ENCODE peak calls at places on chromosomes 3 and 15, in ten cellular contexts. W, N, M, K, G, H, S, F, I and L are unnamed samples.

GRCh38 chr3:28667646-28668376 is 319.2 kb upstream of the AZI2 start:
- DNase-seq in W (peak; percentile 4), N (peak; percentile 80), M (peak; percentile 70), K (peak; percentile 70), G (peak; percentile 23), H (peak; percentile 85), S (no peak), F (peak; percentile 36), I (peak; percentile 46), L (no peak)

GRCh38 chr15:90883971-90884718 is at the start of gene FES:
- DNase-seq in W (no peak), N (peak; percentile 61), M (peak; percentile 75), K (peak; percentile 81), G (no peak), H (peak; percentile 79), S (no peak), F (no peak), I (no peak), L (no peak)

GRCh38 chr3:149377408-149378111 is at the start of gene TM4SF1:
- DNase-seq in W (peak; percentile 96), N (peak; percentile 42), M (peak; percentile 69), K (no peak), G (no peak), H (peak; percentile 39), S (no peak), F (peak; percentile 78), I (peak; percentile 86), L (no peak)

GRCh38 chr15:43954181-43954621 is 127.4 kb downstream of the WDR76 start:
- DNase-seq in W (no peak), N (no peak), M (no peak), K (no peak), G (no peak), H (no peak), S (no peak), F (no peak), I (no peak), L (no peak)

GRCh38 chr15:77002954-77003912 is 8.3 kb downstream of the PSTPIP1 start:
- DNase-seq in W (no peak), N (no peak), M (peak; percentile 56), K (no peak), G (peak; percentile 58), H (no peak), S (peak; percentile 17), F (no peak), I (no peak), L (no peak)

GRCh38 chr15:88621789-88622604 is 857 bp downstream of the AEN start:
- DNase-seq in W (no peak), N (no peak), M (no peak), K (peak; percentile 41), G (peak; percentile 56), H (no peak), S (no peak), F (no peak), I (no peak), L (no peak)

GRCh38 chr3:80785475-80785874 is 976.0 kb downstream of the GBE1 start:
- DNase-seq in W (no peak), N (no peak), M (no peak), K (no peak), G (no peak), H (peak; percentile 32), S (no peak), F (no peak), I (no peak), L (no peak)

GRCh38 chr3:56459719-56460118 is 8.5 kb downstream of the ERC2 start:
- DNase-seq in W (no peak), N (no peak), M (no peak), K (no peak), G (no peak), H (no peak), S (no peak), F (no peak), I (no peak), L (no peak)

GRCh38 chr3:115341208-115341607 is 194.1 kb upstream of the ZBTB20 start:
- DNase-seq in W (peak; percentile 38), N (no peak), M (no peak), K (no peak), G (no peak), H (no peak), S (no peak), F (no peak), I (no peak), L (no peak)

GRCh38 chr3:133460809-133461208 is 61.0 kb downstream of the BFSP2 start:
- DNase-seq in W (no peak), N (no peak), M (no peak), K (no peak), G (no peak), H (no peak), S (no peak), F (no peak), I (no peak), L (no peak)

GRCh38 chr3:79040701-79041100 is 727.1 kb downstream of the ROBO1 start:
- DNase-seq in W (no peak), N (no peak), M (no peak), K (no peak), G (no peak), H (no peak), S (no peak), F (peak; percentile 23), I (no peak), L (no peak)

GRCh38 chr3:137906985-137907649 is 102.8 kb upstream of the CLDN18 start:
- DNase-seq in W (no peak), N (no peak), M (no peak), K (no peak), G (no peak), H (no peak), S (no peak), F (no peak), I (no peak), L (no peak)

GRCh38 chr3:127124135-127124534 is 68.8 kb upstream of the PRR23E start:
- DNase-seq in W (no peak), N (no peak), M (no peak), K (no peak), G (no peak), H (peak; percentile 50), S (no peak), F (no peak), I (no peak), L (no peak)

GRCh38 chr3:69090021-69090420 is 5.3 kb downstream of the ARL6IP5 start:
- DNase-seq in W (peak; percentile 52), N (no peak), M (no peak), K (no peak), G (no peak), H (no peak), S (no peak), F (peak; percentile 52), I (no peak), L (no peak)

GRCh38 chr3:1987983-1988382 is 110.7 kb upstream of the CNTN4 start:
- DNase-seq in W (no peak), N (no peak), M (no peak), K (peak; percentile 45), G (no peak), H (peak; percentile 45), S (no peak), F (no peak), I (no peak), L (no peak)

GRCh38 chr3:194306109-194306686 is 44.9 kb downstream of the CPN2 start:
- DNase-seq in W (no peak), N (peak; percentile 34), M (no peak), K (no peak), G (peak; percentile 60), H (no peak), S (no peak), F (no peak), I (no peak), L (no peak)

GRCh38 chr3:194308635-194309213 is 42.4 kb downstream of the CPN2 start:
- DNase-seq in W (no peak), N (no peak), M (no peak), K (no peak), G (no peak), H (no peak), S (no peak), F (no peak), I (no peak), L (no peak)

GRCh38 chr3:194307849-194308248 is 43.3 kb downstream of the CPN2 start:
- DNase-seq in W (no peak), N (no peak), M (no peak), K (no peak), G (no peak), H (no peak), S (no peak), F (no peak), I (no peak), L (no peak)

GRCh38 chr3:194305356-194306108 is 45.6 kb downstream of the CPN2 start:
- DNase-seq in W (no peak), N (peak; percentile 38), M (no peak), K (no peak), G (no peak), H (peak; percentile 28), S (no peak), F (no peak), I (no peak), L (no peak)

GRCh38 chr3:194306771-194307640 is 44.1 kb downstream of the CPN2 start:
- DNase-seq in W (no peak), N (no peak), M (no peak), K (no peak), G (peak; percentile 16), H (no peak), S (no peak), F (no peak), I (no peak), L (no peak)
- H3K27me3 ChIP-seq in W (peaks cover 2% of the 10 kb centered on the region), N (no peaks in the 10 kb centered on the region), M (no peaks in the 10 kb centered on the region), K (no peaks in the 10 kb centered on the region), G (no peaks in the 10 kb centered on the region), H (no peaks in the 10 kb centered on the region), S (no peaks in the 10 kb centered on the region), F (peaks cover 75% of the 10 kb centered on the region), I (no peaks in the 10 kb centered on the region), L (no peaks in the 10 kb centered on the region)

GRCh38 chr3:187646906-187647660 is 23.1 kb downstream of the SST start:
- DNase-seq in W (no peak), N (no peak), M (no peak), K (no peak), G (no peak), H (no peak), S (no peak), F (no peak), I (no peak), L (no peak)
- H3K27me3 ChIP-seq in W (peaks cover 5% of the 10 kb centered on the region), N (no peaks in the 10 kb centered on the region), M (no peaks in the 10 kb centered on the region), K (no peaks in the 10 kb centered on the region), G (peaks cover 11% of the 10 kb centered on the region), H (no peaks in the 10 kb centered on the region), S (no peaks in the 10 kb centered on the region), F (peaks cover 10% of the 10 kb centered on the region), I (no peaks in the 10 kb centered on the region), L (no peaks in the 10 kb centered on the region)

DNA sequence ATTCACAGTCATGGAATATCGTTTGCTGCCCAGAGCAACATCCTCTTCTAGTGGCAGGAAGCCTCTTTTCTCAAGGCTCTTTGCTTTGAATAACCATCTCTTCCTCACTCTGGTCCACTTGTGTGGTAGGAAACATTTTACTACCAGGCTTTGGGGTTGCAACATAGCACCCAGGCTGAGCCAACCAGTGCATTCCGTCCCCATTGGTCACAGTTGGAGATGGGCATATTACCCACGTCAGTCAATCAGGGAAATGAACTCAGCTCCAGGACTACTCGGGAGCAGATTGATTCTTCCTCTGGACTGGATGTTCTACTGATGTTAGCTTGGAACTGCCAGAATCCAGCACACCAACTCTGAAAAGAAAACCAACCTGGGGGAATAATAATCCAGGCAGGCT is 4.2 kb upstream of the PEX5L start:
- DNase-seq in W (no peak), N (no peak), M (no peak), K (no peak), G (no peak), H (no peak), S (no peak), F (no peak), I (no peak), L (no peak)
- H3K27me3 ChIP-seq in W (peaks cover 13% of the 10 kb centered on the region), N (no peaks in the 10 kb centered on the region), M (peaks cover 3% of the 10 kb centered on the region), K (no peaks in the 10 kb centered on the region), G (peaks cover 28% of the 10 kb centered on the region), H (peaks cover 13% of the 10 kb centered on the region), S (no peaks in the 10 kb centered on the region), F (no peaks in the 10 kb centered on the region), I (peaks cover 26% of the 10 kb centered on the region), L (no peaks in the 10 kb centered on the region)

GRCh38 chr15:59998256-59999063 is 5.7 kb upstream of the FOXB1 start:
- DNase-seq in W (no peak), N (no peak), M (no peak), K (no peak), G (no peak), H (peak; percentile 65), S (no peak), F (no peak), I (no peak), L (no peak)
- H3K27me3 ChIP-seq in W (peaks cover 95% of the 10 kb centered on the region), N (peaks cover 31% of the 10 kb centered on the region), M (peaks cover 14% of the 10 kb centered on the region), K (peaks cover 40% of the 10 kb centered on the region), G (peaks cover 100% of the 10 kb centered on the region), H (peaks cover 53% of the 10 kb centered on the region), S (peaks cover 85% of the 10 kb centered on the region), F (peaks cover 98% of the 10 kb centered on the region), I (peaks cover 100% of the 10 kb centered on the region), L (peaks cover 31% of the 10 kb centered on the region)